ENCODE peak calls at places on chromosomes 4 and X, in four cellular contexts. Q is K562, U is GM12878, X is HepG2. R is an unnamed sample.

GRCh38 chr4:11416071-11416766 is 12.5 kb downstream of the HS3ST1 start:
- DNase-seq in Q (no peak), U (no peak), X (no peak), R (no peak)

GRCh38 chr4:54800831-54801530 is 143.2 kb downstream of the KIT start:
- DNase-seq in Q (no peak), U (no peak), X (no peak), R (no peak)

GRCh38 chrX:143363419-143363818 is 153.9 kb downstream of the SPANXN3 start:
- DNase-seq in Q (no peak), U (no peak), X (no peak), R (no peak)

GRCh38 chr4:154082760-154083530 is 294.1 kb upstream of the SFRP2 start:
- DNase-seq in Q (peak; percentile 8), U (no peak), X (no peak), R (peak; percentile 58)

GRCh38 chr4:157741642-157742041 is 431.2 kb downstream of the GASK1B start:
- DNase-seq in Q (no peak), U (no peak), X (no peak), R (no peak)

GRCh38 chr4:175413561-175413960 is 398.5 kb downstream of the GPM6A start:
- DNase-seq in Q (no peak), U (no peak), X (no peak), R (no peak)

GRCh38 chr4:156976147-156976546 is 4.5 kb upstream of the PDGFC start:
- DNase-seq in Q (no peak), U (no peak), X (no peak), R (no peak)

GRCh38 chr4:55214172-55214571 is 88.8 kb upstream of the KDR start:
- DNase-seq in Q (no peak), U (no peak), X (no peak), R (no peak)

GRCh38 chrX:70552174-70552704 is 107.6 kb downstream of the DLG3 start:
- DNase-seq in Q (no peak), U (no peak), X (no peak), R (no peak)

GRCh38 chr4:68630371-68630770 is 40.1 kb downstream of the UGT2B15 start:
- DNase-seq in Q (no peak), U (no peak), X (no peak), R (no peak)

GRCh38 chr4:105092356-105092755 is 54.3 kb upstream of the TET2 start:
- DNase-seq in Q (no peak), U (no peak), X (no peak), R (no peak)

GRCh38 chrX:114675365-114675764 is 91.5 kb downstream of the HTR2C start:
- DNase-seq in Q (no peak), U (no peak), X (no peak), R (no peak)

GRCh38 chr4:69458184-69458826 is 37.4 kb downstream of the UGT2B4 start:
- DNase-seq in Q (no peak), U (no peak), X (peak; percentile 59), R (no peak)

GRCh38 chrX:63250253-63250868 is 100.8 kb downstream of the SPIN4 start:
- DNase-seq in Q (peak; percentile 15), U (peak; percentile 60), X (peak; percentile 61), R (peak; percentile 25)

GRCh38 chr4:113106076-113106475 is 56.6 kb downstream of the ANK2 start:
- DNase-seq in Q (no peak), U (no peak), X (peak; percentile 59), R (no peak)

DNA sequence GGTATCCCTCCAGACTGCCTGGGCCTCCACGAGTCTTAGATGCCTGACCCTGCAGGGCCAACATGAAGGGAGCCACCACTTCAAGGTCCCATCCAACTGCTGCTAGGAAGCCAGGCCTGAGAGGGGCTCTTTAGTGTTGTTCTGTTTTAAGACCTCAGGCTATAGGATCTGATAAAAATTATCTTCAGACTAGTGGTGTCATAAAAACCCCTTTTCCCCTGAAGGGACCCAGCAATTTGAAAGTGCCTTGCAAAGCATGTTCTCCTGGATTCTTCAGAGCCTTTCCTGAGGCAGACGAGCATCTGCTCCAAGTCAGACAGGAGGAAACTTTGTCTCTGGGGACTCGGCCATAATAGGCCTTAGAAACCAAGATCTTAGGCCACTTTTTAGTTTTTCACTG is 26.9 kb downstream of the TSPAN5 start:
- DNase-seq in Q (no peak), U (no peak), X (no peak), R (no peak)
- TF ChIP-seq CBFB in Q (no peak), U (no peak), X (no peak), R (no peak)

GRCh38 chrX:56564182-56564885 is 907 bp downstream of the UBQLN2 start:
- DNase-seq in Q (peak; percentile 16), U (no peak), X (peak; percentile 2), R (no peak)
- TF ChIP-seq CBFB in Q (no peak), U (no peak), X (no peak), R (no peak)

GRCh38 chr4:53057679-53058078 is 195.6 kb downstream of the RASL11B start:
- DNase-seq in Q (no peak), U (no peak), X (no peak), R (no peak)

GRCh38 chr4:53059253-53059652 is 197.1 kb downstream of the RASL11B start:
- DNase-seq in Q (no peak), U (no peak), X (no peak), R (no peak)

GRCh38 chr4:53050361-53050774 is 188.3 kb downstream of the RASL11B start:
- DNase-seq in Q (no peak), U (no peak), X (no peak), R (no peak)

GRCh38 chr4:53055716-53056413 is 193.7 kb downstream of the RASL11B start:
- DNase-seq in Q (no peak), U (no peak), X (peak; percentile 88), R (no peak)

GRCh38 chr4:53055274-53055673 is 193.2 kb downstream of the RASL11B start:
- DNase-seq in Q (no peak), U (no peak), X (no peak), R (no peak)
- TF ChIP-seq CBFB in Q (no peak), U (no peak), X (no peak), R (no peak)

DNA sequence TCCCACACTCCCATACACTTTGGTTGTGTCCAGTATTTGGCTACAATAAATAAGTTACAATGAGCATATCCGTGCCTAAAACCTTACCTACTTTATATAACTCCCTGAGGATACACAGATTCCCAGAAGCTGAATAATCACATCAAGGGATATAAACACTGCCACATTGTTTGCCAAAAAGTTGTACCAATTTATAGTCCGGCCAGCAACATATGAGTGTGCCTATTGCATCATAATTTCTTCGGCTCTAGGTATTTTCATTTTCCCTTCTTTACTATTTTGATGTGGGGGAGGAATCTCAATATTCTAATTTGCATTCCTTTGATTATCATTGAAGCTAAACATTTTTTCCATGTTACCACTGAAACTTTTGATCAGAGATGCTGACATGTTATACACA is 146.4 kb downstream of the PCDH19 start:
- DNase-seq in Q (no peak), U (no peak), X (no peak), R (no peak)
- TF ChIP-seq CBFB in Q (no peak), U (no peak), X (no peak), R (no peak)

DNA sequence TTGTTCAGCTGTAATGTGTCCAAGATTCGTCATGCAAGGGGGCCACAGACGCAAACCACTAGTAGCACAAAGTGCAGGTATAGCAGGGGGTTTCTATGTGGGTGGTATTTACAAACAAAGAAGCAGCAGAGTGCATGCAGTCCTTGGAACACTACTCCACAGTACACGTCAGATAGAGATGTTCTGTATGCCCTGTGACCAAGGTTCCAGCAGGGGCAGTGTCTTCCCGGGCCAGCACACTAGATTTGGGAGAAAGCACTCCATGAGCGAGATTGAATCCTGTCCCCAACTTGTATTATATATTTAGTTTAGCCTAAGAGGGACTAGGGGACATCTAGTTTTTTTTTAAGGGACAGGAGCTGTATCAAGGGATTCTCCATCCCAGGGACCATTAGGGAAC is 54.4 kb upstream of the ESX1 start:
- DNase-seq in Q (no peak), U (no peak), X (no peak), R (no peak)
- TF ChIP-seq CBFB in Q (no peak), U (no peak), X (no peak), R (no peak)

GRCh38 chr4:123284166-123284565 is 112.4 kb upstream of the SPRY1 start:
- DNase-seq in Q (no peak), U (no peak), X (no peak), R (no peak)
- TF ChIP-seq CBFB in Q (no peak), U (no peak), X (no peak), R (no peak)